ENCODE peak calls at places on chromosomes 6 and 20, in ten cellular contexts. One of them, this sample, is unnamed. For H3K36me3, the result is how much of the 10 kb centered on the place peaks cover.

GRCh38 chr6:25717856-25718740 is 36.4 kb upstream of the SLC17A4 start:
- DNase-seq in MM.1S: peak
- DNase-seq in HCT116: peak
- DNase-seq in IMR-90: peak
- DNase-seq in PC-3: peak
- DNase-seq in GM23248: peak
- DNase-seq in neural progenitor cell: peak
- DNase-seq in astrocyte: peak
- DNase-seq in endothelial cell of umbilical vein: peak
- DNase-seq in keratinocyte: no peak
- DNase-seq in this sample: peak

GRCh38 chr6:159981591-159982245 is 12.8 kb downstream of the IGF2R start:
- DNase-seq in MM.1S: peak
- DNase-seq in HCT116: no peak
- DNase-seq in IMR-90: peak
- DNase-seq in PC-3: no peak
- DNase-seq in GM23248: peak
- DNase-seq in neural progenitor cell: no peak
- DNase-seq in astrocyte: peak
- DNase-seq in endothelial cell of umbilical vein: peak
- DNase-seq in keratinocyte: no peak
- DNase-seq in this sample: peak

GRCh38 chr6:144809120-144809519 is 524.0 kb downstream of the UTRN start:
- DNase-seq in MM.1S: no peak
- DNase-seq in HCT116: peak
- DNase-seq in IMR-90: peak
- DNase-seq in PC-3: peak
- DNase-seq in GM23248: peak
- DNase-seq in neural progenitor cell: no peak
- DNase-seq in astrocyte: peak
- DNase-seq in endothelial cell of umbilical vein: no peak
- DNase-seq in keratinocyte: no peak
- DNase-seq in this sample: no peak

GRCh38 chr6:1611322-1611571 is 1.5 kb downstream of the FOXC1 start:
- DNase-seq in MM.1S: no peak
- DNase-seq in HCT116: no peak
- DNase-seq in IMR-90: peak
- DNase-seq in PC-3: peak
- DNase-seq in GM23248: peak
- DNase-seq in neural progenitor cell: peak
- DNase-seq in astrocyte: no peak
- DNase-seq in endothelial cell of umbilical vein: peak
- DNase-seq in keratinocyte: no peak
- DNase-seq in this sample: peak

GRCh38 chr20:33732166-33732970 is 572 bp downstream of the ZNF341 start:
- DNase-seq in MM.1S: peak
- DNase-seq in HCT116: peak
- DNase-seq in IMR-90: no peak
- DNase-seq in PC-3: peak
- DNase-seq in GM23248: peak
- DNase-seq in neural progenitor cell: no peak
- DNase-seq in astrocyte: peak
- DNase-seq in endothelial cell of umbilical vein: peak
- DNase-seq in keratinocyte: peak
- DNase-seq in this sample: peak

GRCh38 chr6:151885234-151885633 is 77.8 kb downstream of the ESR1 start:
- DNase-seq in MM.1S: no peak
- DNase-seq in HCT116: no peak
- DNase-seq in IMR-90: no peak
- DNase-seq in PC-3: peak
- DNase-seq in GM23248: no peak
- DNase-seq in neural progenitor cell: no peak
- DNase-seq in astrocyte: no peak
- DNase-seq in endothelial cell of umbilical vein: no peak
- DNase-seq in keratinocyte: no peak
- DNase-seq in this sample: no peak

GRCh38 chr6:134911532-134911931 is 38.4 kb downstream of the ALDH8A1 start:
- DNase-seq in MM.1S: no peak
- DNase-seq in HCT116: no peak
- DNase-seq in IMR-90: peak
- DNase-seq in PC-3: peak
- DNase-seq in GM23248: peak
- DNase-seq in neural progenitor cell: no peak
- DNase-seq in astrocyte: peak
- DNase-seq in endothelial cell of umbilical vein: no peak
- DNase-seq in keratinocyte: peak
- DNase-seq in this sample: peak

GRCh38 chr6:30206799-30207618 is 6.2 kb downstream of the TRIM26 start:
- DNase-seq in MM.1S: no peak
- DNase-seq in HCT116: no peak
- DNase-seq in IMR-90: peak
- DNase-seq in PC-3: no peak
- DNase-seq in GM23248: peak
- DNase-seq in neural progenitor cell: peak
- DNase-seq in astrocyte: peak
- DNase-seq in endothelial cell of umbilical vein: peak
- DNase-seq in keratinocyte: no peak
- DNase-seq in this sample: peak

GRCh38 chr6:7413151-7413823 is 23.7 kb downstream of the RIOK1 start:
- DNase-seq in MM.1S: no peak
- DNase-seq in HCT116: no peak
- DNase-seq in IMR-90: no peak
- DNase-seq in PC-3: no peak
- DNase-seq in GM23248: no peak
- DNase-seq in neural progenitor cell: peak
- DNase-seq in astrocyte: no peak
- DNase-seq in endothelial cell of umbilical vein: no peak
- DNase-seq in keratinocyte: no peak
- DNase-seq in this sample: no peak

GRCh38 chr6:7414811-7415210 is 25.2 kb downstream of the RIOK1 start:
- DNase-seq in MM.1S: no peak
- DNase-seq in HCT116: no peak
- DNase-seq in IMR-90: peak
- DNase-seq in PC-3: peak
- DNase-seq in GM23248: peak
- DNase-seq in neural progenitor cell: no peak
- DNase-seq in astrocyte: peak
- DNase-seq in endothelial cell of umbilical vein: no peak
- DNase-seq in keratinocyte: no peak
- DNase-seq in this sample: no peak

GRCh38 chr6:7411328-7411727 is 21.7 kb downstream of the RIOK1 start:
- DNase-seq in MM.1S: no peak
- DNase-seq in HCT116: no peak
- DNase-seq in IMR-90: no peak
- DNase-seq in PC-3: no peak
- DNase-seq in GM23248: no peak
- DNase-seq in neural progenitor cell: no peak
- DNase-seq in astrocyte: no peak
- DNase-seq in endothelial cell of umbilical vein: no peak
- DNase-seq in keratinocyte: no peak
- DNase-seq in this sample: no peak

GRCh38 chr6:7409740-7410139 is 20.1 kb downstream of the RIOK1 start:
- DNase-seq in MM.1S: no peak
- DNase-seq in HCT116: no peak
- DNase-seq in IMR-90: no peak
- DNase-seq in PC-3: no peak
- DNase-seq in GM23248: no peak
- DNase-seq in neural progenitor cell: no peak
- DNase-seq in astrocyte: no peak
- DNase-seq in endothelial cell of umbilical vein: no peak
- DNase-seq in keratinocyte: no peak
- DNase-seq in this sample: no peak

DNA sequence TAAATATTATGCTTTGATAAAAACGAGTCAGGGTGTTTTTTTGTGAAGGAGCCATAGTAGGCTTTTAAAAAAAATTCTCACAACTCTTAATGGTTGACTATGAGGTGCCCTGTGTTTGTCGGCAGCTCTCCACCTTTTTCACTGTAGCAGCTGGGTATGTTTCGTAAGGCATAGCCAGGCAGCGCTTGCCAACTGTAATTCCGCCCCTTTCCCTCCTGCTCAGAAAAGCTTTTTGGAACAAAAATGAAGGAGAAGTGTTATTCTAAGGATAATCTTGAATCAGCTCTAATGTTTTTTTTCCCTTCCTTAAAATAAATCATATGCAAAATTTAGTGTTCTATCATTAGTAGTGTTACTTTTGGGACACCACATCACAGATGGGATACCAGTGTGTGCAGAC is 21.2 kb downstream of the RIOK1 start:
- DNase-seq in MM.1S: no peak
- DNase-seq in HCT116: no peak
- DNase-seq in IMR-90: no peak
- DNase-seq in PC-3: no peak
- DNase-seq in GM23248: no peak
- DNase-seq in neural progenitor cell: no peak
- DNase-seq in astrocyte: no peak
- DNase-seq in endothelial cell of umbilical vein: no peak
- DNase-seq in keratinocyte: no peak
- DNase-seq in this sample: no peak
- H3K36me3 ChIP-seq in MM.1S: under half
- H3K36me3 ChIP-seq in HCT116: half or more
- H3K36me3 ChIP-seq in IMR-90: under half
- H3K36me3 ChIP-seq in PC-3: half or more
- H3K36me3 ChIP-seq in GM23248: half or more
- H3K36me3 ChIP-seq in neural progenitor cell: under half
- H3K36me3 ChIP-seq in astrocyte: under half
- H3K36me3 ChIP-seq in endothelial cell of umbilical vein: under half
- H3K36me3 ChIP-seq in keratinocyte: under half
- H3K36me3 ChIP-seq in this sample: half or more

GRCh38 chr20:23086931-23087411 is 847 bp upstream of the CD93 start:
- DNase-seq in MM.1S: no peak
- DNase-seq in HCT116: no peak
- DNase-seq in IMR-90: no peak
- DNase-seq in PC-3: no peak
- DNase-seq in GM23248: no peak
- DNase-seq in neural progenitor cell: no peak
- DNase-seq in astrocyte: no peak
- DNase-seq in endothelial cell of umbilical vein: peak
- DNase-seq in keratinocyte: no peak
- DNase-seq in this sample: no peak

GRCh38 chr20:23087587-23088275 is 1.6 kb upstream of the CD93 start:
- DNase-seq in MM.1S: no peak
- DNase-seq in HCT116: no peak
- DNase-seq in IMR-90: no peak
- DNase-seq in PC-3: no peak
- DNase-seq in GM23248: no peak
- DNase-seq in neural progenitor cell: no peak
- DNase-seq in astrocyte: no peak
- DNase-seq in endothelial cell of umbilical vein: no peak
- DNase-seq in keratinocyte: no peak
- DNase-seq in this sample: no peak

GRCh38 chr20:23084845-23085355 is 1.2 kb downstream of the CD93 start:
- DNase-seq in MM.1S: no peak
- DNase-seq in HCT116: no peak
- DNase-seq in IMR-90: no peak
- DNase-seq in PC-3: no peak
- DNase-seq in GM23248: no peak
- DNase-seq in neural progenitor cell: no peak
- DNase-seq in astrocyte: no peak
- DNase-seq in endothelial cell of umbilical vein: peak
- DNase-seq in keratinocyte: no peak
- DNase-seq in this sample: no peak

GRCh38 chr20:23085415-23086055 is 589 bp downstream of the CD93 start:
- DNase-seq in MM.1S: no peak
- DNase-seq in HCT116: no peak
- DNase-seq in IMR-90: no peak
- DNase-seq in PC-3: no peak
- DNase-seq in GM23248: no peak
- DNase-seq in neural progenitor cell: no peak
- DNase-seq in astrocyte: no peak
- DNase-seq in endothelial cell of umbilical vein: no peak
- DNase-seq in keratinocyte: no peak
- DNase-seq in this sample: no peak

DNA sequence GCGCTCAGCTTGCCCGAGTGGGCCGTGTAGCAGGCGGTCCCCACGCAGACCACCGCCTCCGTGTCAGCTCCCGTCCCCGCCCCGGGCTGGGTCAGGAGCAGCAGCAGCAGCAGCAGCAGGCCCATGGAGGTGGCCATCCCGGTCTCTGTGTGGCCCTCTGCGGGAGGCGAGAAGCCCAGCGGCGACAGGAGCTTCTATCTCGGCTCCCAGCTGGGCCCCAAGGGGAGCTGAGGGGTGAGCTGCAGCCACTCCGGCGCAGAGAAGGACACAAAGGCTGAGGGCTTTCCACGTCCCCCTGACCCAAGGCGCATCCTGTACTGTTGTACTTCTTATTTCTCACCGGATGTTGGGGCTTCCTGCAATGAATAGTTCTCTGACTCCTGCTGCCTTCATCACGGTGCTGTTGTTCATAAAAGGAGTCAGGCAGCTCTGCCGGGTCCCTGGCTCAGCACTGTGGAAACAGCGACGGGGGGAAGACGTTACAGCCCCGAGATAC is at the start of gene CD93:
- DNase-seq in MM.1S: no peak
- DNase-seq in HCT116: no peak
- DNase-seq in IMR-90: peak
- DNase-seq in PC-3: no peak
- DNase-seq in GM23248: peak
- DNase-seq in neural progenitor cell: no peak
- DNase-seq in astrocyte: peak
- DNase-seq in endothelial cell of umbilical vein: peak
- DNase-seq in keratinocyte: no peak
- DNase-seq in this sample: no peak
- H3K9ac ChIP-seq in MM.1S: no peak
- H3K9ac ChIP-seq in HCT116: no peak
- H3K9ac ChIP-seq in IMR-90: no peak
- H3K9ac ChIP-seq in PC-3: no peak
- H3K9ac ChIP-seq in GM23248: no peak
- H3K9ac ChIP-seq in neural progenitor cell: no peak
- H3K9ac ChIP-seq in astrocyte: peak
- H3K9ac ChIP-seq in endothelial cell of umbilical vein: peak
- H3K9ac ChIP-seq in keratinocyte: no peak
- H3K9ac ChIP-seq in this sample: no peak

DNA sequence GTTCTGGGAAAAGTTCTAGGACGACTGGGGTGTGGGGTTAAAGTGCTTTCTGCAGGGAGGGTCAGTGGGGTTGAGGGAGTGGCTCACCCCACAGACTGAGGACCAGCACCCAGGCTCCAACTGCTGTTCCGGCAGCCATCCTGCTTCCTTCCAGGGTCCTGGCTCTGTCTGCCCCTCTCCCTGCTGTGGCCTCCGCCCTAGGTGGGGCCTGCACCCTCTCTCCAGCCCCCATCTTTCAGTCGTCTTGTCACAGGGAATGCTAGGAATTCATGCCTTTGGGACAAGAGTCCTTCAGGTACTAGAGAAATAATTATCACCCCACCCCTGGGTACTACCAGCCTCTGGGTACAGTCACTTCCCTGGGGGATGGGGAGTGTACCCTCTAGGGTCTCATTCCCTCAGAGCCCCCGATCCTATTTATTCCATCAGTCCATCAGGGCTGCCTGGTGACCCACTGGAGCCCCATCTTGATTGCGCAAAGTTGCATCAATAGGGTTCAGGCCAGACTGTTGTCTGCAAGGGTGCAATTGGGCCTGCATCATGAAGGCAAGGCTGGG is at the start of gene AGER:
- DNase-seq in MM.1S: no peak
- DNase-seq in HCT116: no peak
- DNase-seq in IMR-90: no peak
- DNase-seq in PC-3: no peak
- DNase-seq in GM23248: no peak
- DNase-seq in neural progenitor cell: no peak
- DNase-seq in astrocyte: no peak
- DNase-seq in endothelial cell of umbilical vein: no peak
- DNase-seq in keratinocyte: no peak
- DNase-seq in this sample: no peak
- H3K36me3 ChIP-seq in MM.1S: under half
- H3K36me3 ChIP-seq in HCT116: under half
- H3K36me3 ChIP-seq in IMR-90: under half
- H3K36me3 ChIP-seq in PC-3: under half
- H3K36me3 ChIP-seq in GM23248: under half
- H3K36me3 ChIP-seq in neural progenitor cell: under half
- H3K36me3 ChIP-seq in astrocyte: under half
- H3K36me3 ChIP-seq in endothelial cell of umbilical vein: under half
- H3K36me3 ChIP-seq in keratinocyte: under half
- H3K36me3 ChIP-seq in this sample: under half

GRCh38 chr6:158283304-158284005 is 28.8 kb upstream of the TULP4 start:
- DNase-seq in MM.1S: peak
- DNase-seq in HCT116: no peak
- DNase-seq in IMR-90: peak
- DNase-seq in PC-3: no peak
- DNase-seq in GM23248: peak
- DNase-seq in neural progenitor cell: peak
- DNase-seq in astrocyte: peak
- DNase-seq in endothelial cell of umbilical vein: no peak
- DNase-seq in keratinocyte: no peak
- DNase-seq in this sample: peak

GRCh38 chr6:158287047-158287446 is 25.2 kb upstream of the TULP4 start:
- DNase-seq in MM.1S: no peak
- DNase-seq in HCT116: no peak
- DNase-seq in IMR-90: no peak
- DNase-seq in PC-3: no peak
- DNase-seq in GM23248: no peak
- DNase-seq in neural progenitor cell: no peak
- DNase-seq in astrocyte: no peak
- DNase-seq in endothelial cell of umbilical vein: no peak
- DNase-seq in keratinocyte: no peak
- DNase-seq in this sample: no peak

GRCh38 chr6:158285321-158285960 is 26.8 kb upstream of the TULP4 start:
- DNase-seq in MM.1S: no peak
- DNase-seq in HCT116: no peak
- DNase-seq in IMR-90: peak
- DNase-seq in PC-3: no peak
- DNase-seq in GM23248: peak
- DNase-seq in neural progenitor cell: peak
- DNase-seq in astrocyte: peak
- DNase-seq in endothelial cell of umbilical vein: peak
- DNase-seq in keratinocyte: no peak
- DNase-seq in this sample: no peak

GRCh38 chr6:158286413-158286812 is 25.9 kb upstream of the TULP4 start:
- DNase-seq in MM.1S: no peak
- DNase-seq in HCT116: no peak
- DNase-seq in IMR-90: peak
- DNase-seq in PC-3: peak
- DNase-seq in GM23248: peak
- DNase-seq in neural progenitor cell: no peak
- DNase-seq in astrocyte: peak
- DNase-seq in endothelial cell of umbilical vein: peak
- DNase-seq in keratinocyte: no peak
- DNase-seq in this sample: peak

DNA sequence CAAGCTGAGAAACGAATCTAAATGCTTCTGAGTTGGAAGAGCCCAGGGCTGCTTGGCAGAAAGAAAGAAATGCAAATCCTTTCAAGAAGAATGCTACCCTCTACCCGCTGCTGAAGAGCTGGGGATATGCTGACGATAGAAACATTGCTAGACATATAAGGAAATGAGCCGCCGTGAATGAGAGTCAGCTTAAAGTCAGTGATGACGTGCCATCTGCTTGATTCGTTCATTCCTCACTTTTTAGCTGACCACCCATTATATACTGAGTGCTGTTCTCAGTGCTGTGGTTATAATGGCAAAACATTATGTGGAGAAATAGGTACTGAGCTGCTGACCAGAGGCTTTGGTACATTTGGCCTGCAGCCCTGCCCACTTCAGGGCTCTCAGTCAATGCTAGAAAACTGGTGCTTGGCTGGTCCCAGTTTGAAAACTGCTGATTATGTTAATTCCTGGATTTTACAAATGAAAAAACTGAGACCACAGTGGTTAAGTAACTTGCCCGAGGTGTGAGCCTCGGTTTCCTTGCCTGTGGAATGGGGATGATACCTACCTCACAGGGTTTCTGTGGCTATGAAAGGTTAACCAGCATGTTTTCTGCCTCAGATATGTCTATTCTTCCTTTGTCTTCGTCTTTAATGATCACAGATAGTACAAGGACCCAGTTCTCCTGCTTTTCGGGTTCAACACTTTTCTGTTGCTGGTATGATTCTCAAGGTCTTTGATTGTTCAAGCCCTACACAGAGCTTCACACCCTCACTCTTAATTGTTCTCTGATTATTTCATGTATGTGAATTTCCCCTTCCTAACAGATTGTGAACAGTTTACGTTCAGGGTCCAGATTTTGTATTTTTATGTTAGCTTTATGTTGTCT is 27.7 kb upstream of the TULP4 start:
- DNase-seq in MM.1S: peak
- DNase-seq in HCT116: no peak
- DNase-seq in IMR-90: peak
- DNase-seq in PC-3: no peak
- DNase-seq in GM23248: peak
- DNase-seq in neural progenitor cell: peak
- DNase-seq in astrocyte: peak
- DNase-seq in endothelial cell of umbilical vein: no peak
- DNase-seq in keratinocyte: no peak
- DNase-seq in this sample: peak
- H3K9ac ChIP-seq in MM.1S: peak
- H3K9ac ChIP-seq in HCT116: no peak
- H3K9ac ChIP-seq in IMR-90: peak
- H3K9ac ChIP-seq in PC-3: no peak
- H3K9ac ChIP-seq in GM23248: peak
- H3K9ac ChIP-seq in neural progenitor cell: no peak
- H3K9ac ChIP-seq in astrocyte: peak
- H3K9ac ChIP-seq in endothelial cell of umbilical vein: no peak
- H3K9ac ChIP-seq in keratinocyte: peak
- H3K9ac ChIP-seq in this sample: no peak

This sample was measured in adipocyte.